ENCODE peak calls at places on chromosome 15, in seven cellular contexts. U, K, J, O, F, E and P are unnamed samples.

GRCh38 chr15:60507596-60508424 is 28.9 kb upstream of the ICE2 start:
- DNase-seq in F (peak; percentile 48), U (peak; percentile 77), E (peak; percentile 25), O (peak; percentile 75), K (peak; percentile 49), J (peak; percentile 54), P (peak; percentile 69)

GRCh38 chr15:24678485-24678884 is 2.9 kb downstream of the NPAP1 start:
- DNase-seq in F (no peak), K (no peak), E (no peak), U (no peak), J (no peak), O (no peak), P (peak; percentile 37)

GRCh38 chr15:64092864-64093626 is 593 bp downstream of the CIAO2A start:
- DNase-seq in O (peak; percentile 80), E (no peak), J (peak; percentile 73), U (peak; percentile 64), F (peak; percentile 57), K (peak; percentile 45), P (peak; percentile 78)

GRCh38 chr15:67130673-67131601 is 65.5 kb downstream of the SMAD3 start:
- DNase-seq in E (peak; percentile 52), K (no peak), O (peak; percentile 87), U (peak; percentile 80), J (no peak), F (no peak), P (no peak)

GRCh38 chr15:90259524-90259923 is 5.9 kb upstream of the NGRN start:
- DNase-seq in F (no peak), E (no peak), O (no peak), U (peak; percentile 10), J (no peak), K (no peak), P (no peak)

GRCh38 chr15:27249723-27250160 is 278.8 kb downstream of the GABRG3 start:
- DNase-seq in J (no peak), O (no peak), U (no peak), F (no peak), K (no peak), E (no peak), P (no peak)

GRCh38 chr15:57675481-57676181 is 30.9 kb upstream of the POLR2M start:
- DNase-seq in U (no peak), K (no peak), F (no peak), O (no peak), J (no peak), E (peak; percentile 67), P (no peak)

GRCh38 chr15:58381696-58382095 is 50.1 kb upstream of the LIPC start:
- DNase-seq in F (no peak), U (peak; percentile 18), J (no peak), E (no peak), O (peak; percentile 42), K (no peak), P (no peak)

GRCh38 chr15:65937476-65937875 is 68.2 kb downstream of the RAB11A start:
- DNase-seq in U (peak; percentile 15), O (peak; percentile 6), K (no peak), E (no peak), J (no peak), F (no peak), P (no peak)

GRCh38 chr15:81239190-81239589 is 42.5 kb downstream of the IL16 start:
- DNase-seq in U (peak; percentile 41), F (no peak), K (no peak), J (no peak), E (no peak), O (no peak), P (no peak)

GRCh38 chr15:89783111-89783860 is 7.2 kb downstream of the MESP2 start:
- DNase-seq in K (no peak), F (peak; percentile 79), O (peak; percentile 27), J (no peak), E (peak; percentile 72), U (peak; percentile 29), P (peak; percentile 97)

GRCh38 chr15:61994216-61994615 is 66.0 kb downstream of the VPS13C start:
- DNase-seq in K (no peak), U (peak; percentile 86), E (peak; percentile 4), J (no peak), F (no peak), O (peak; percentile 8), P (no peak)

GRCh38 chr15:40759961-40760360 is 3.9 kb upstream of the GCHFR start:
- DNase-seq in J (no peak), U (no peak), O (no peak), K (no peak), F (no peak), E (no peak), P (no peak)

GRCh38 chr15:73034213-73034612 is 18.1 kb upstream of the NEO1 start:
- DNase-seq in F (no peak), J (no peak), K (no peak), O (no peak), E (no peak), U (no peak), P (no peak)

GRCh38 chr15:22229971-22230815 is 149.9 kb downstream of the OR4M2 start:
- DNase-seq in E (no peak), U (no peak), K (no peak), F (no peak), O (no peak), J (no peak), P (no peak)

GRCh38 chr15:59185725-59186124 is 20.9 kb upstream of the LDHAL6B start:
- DNase-seq in F (no peak), E (no peak), O (no peak), K (no peak), J (no peak), U (no peak), P (peak; percentile 43)

GRCh38 chr15:62118446-62118964 is 46.6 kb downstream of the C2CD4B start:
- DNase-seq in J (no peak), F (no peak), U (peak; percentile 31), K (no peak), O (peak; percentile 47), E (no peak), P (no peak)

GRCh38 chr15:58509556-58509955 is 77.8 kb downstream of the LIPC start:
- DNase-seq in J (no peak), U (no peak), F (no peak), K (no peak), E (no peak), O (no peak), P (no peak)

GRCh38 chr15:22980189-22981136 is at the start of gene CYFIP1:
- DNase-seq in K (peak; percentile 66), E (peak; percentile 89), U (peak; percentile 83), J (peak; percentile 86), F (peak; percentile 79), O (peak; percentile 90), P (peak; percentile 89)

GRCh38 chr15:85632014-85632413 is 162.7 kb downstream of the KLHL25 start:
- DNase-seq in U (no peak), K (no peak), O (no peak), F (no peak), J (no peak), E (no peak), P (no peak)

GRCh38 chr15:81744364-81744763 is 301.5 kb downstream of the MEX3B start:
- DNase-seq in K (no peak), J (no peak), F (no peak), E (no peak), U (no peak), O (no peak), P (peak; percentile 23)

GRCh38 chr15:82950746-82951370 is 1.7 kb downstream of the HOMER2 start:
- DNase-seq in O (no peak), K (no peak), J (no peak), U (no peak), F (no peak), E (no peak), P (no peak)

GRCh38 chr15:99477745-99478525 is 87.8 kb upstream of the MEF2A start:
- DNase-seq in U (no peak), F (no peak), J (no peak), E (no peak), K (no peak), O (no peak), P (no peak)

GRCh38 chr15:65949482-65949881 is 80.2 kb downstream of the RAB11A start:
- DNase-seq in K (no peak), E (no peak), U (no peak), F (no peak), O (no peak), J (no peak), P (no peak)

GRCh38 chr15:63073497-63074172 is 31.1 kb downstream of the TPM1 start:
- DNase-seq in E (no peak), K (no peak), F (no peak), U (no peak), O (no peak), J (no peak), P (no peak)

GRCh38 chr15:100765458-100766224 is 114.0 kb upstream of the ALDH1A3 start:
- DNase-seq in O (no peak), F (no peak), E (no peak), J (no peak), K (no peak), U (no peak), P (no peak)
- H3K18ac ChIP-seq in O (peak overlapping the region; percentile 55), F (no peak overlapping the region), E (no peak overlapping the region), J (no peak overlapping the region), K (peak overlapping the region; percentile 33), U (no peak overlapping the region), P (no peak overlapping the region)

GRCh38 chr15:44695274-44695673 is 15.8 kb downstream of the PATL2 start:
- DNase-seq in U (no peak), J (no peak), O (no peak), K (no peak), F (no peak), E (no peak), P (no peak)

GRCh38 chr15:44694416-44694815 is 16.7 kb downstream of the PATL2 start:
- DNase-seq in E (no peak), K (no peak), U (peak; percentile 27), F (no peak), J (no peak), O (no peak), P (no peak)

GRCh38 chr15:44698651-44699050 is 12.5 kb downstream of the PATL2 start:
- DNase-seq in O (no peak), F (no peak), E (no peak), U (no peak), K (no peak), J (no peak), P (no peak)

GRCh38 chr15:44697014-44697413 is 14.1 kb downstream of the PATL2 start:
- DNase-seq in O (no peak), F (no peak), J (no peak), U (no peak), K (no peak), E (no peak), P (no peak)

DNA sequence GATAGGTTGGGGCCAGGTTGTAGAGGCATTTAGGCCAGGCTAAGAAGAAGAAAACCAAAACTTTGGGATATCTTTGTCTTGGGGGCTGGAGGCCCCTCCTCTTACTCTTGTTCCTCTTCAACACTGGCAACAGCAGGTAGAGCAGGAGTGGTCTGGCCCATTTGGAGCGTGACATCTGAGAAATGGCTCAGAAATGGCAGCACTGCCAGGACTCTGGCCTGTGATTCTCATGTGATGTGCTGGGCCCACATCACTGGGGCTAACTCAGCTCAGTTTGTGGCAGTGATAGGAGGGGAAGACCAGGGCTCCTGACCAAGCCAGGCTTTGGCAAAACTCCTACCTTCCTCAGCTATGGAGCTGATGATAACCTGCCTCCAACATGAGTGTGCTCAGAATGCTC is 18.5 kb downstream of the PATL2 start:
- DNase-seq in K (no peak), F (no peak), E (no peak), O (no peak), U (no peak), J (no peak), P (no peak)
- H3K18ac ChIP-seq in K (no peak overlapping the region), F (no peak overlapping the region), E (no peak overlapping the region), O (no peak overlapping the region), U (no peak overlapping the region), J (no peak overlapping the region), P (no peak overlapping the region)

GRCh38 chr15:39691229-39691628 is 91.4 kb downstream of the FSIP1 start:
- DNase-seq in F (no peak), U (no peak), O (peak; percentile 34), E (peak; percentile 26), K (no peak), J (no peak), P (no peak)
- H3K18ac ChIP-seq in F (no peak overlapping the region), U (no peak overlapping the region), O (no peak overlapping the region), E (peak overlapping the region; percentile 66), K (peak overlapping the region; percentile 3), J (no peak overlapping the region), P (no peak overlapping the region)

GRCh38 chr15:34047893-34048775 is 9.1 kb upstream of the AVEN start:
- DNase-seq in J (no peak), O (peak; percentile 69), E (peak; percentile 58), U (no peak), F (no peak), K (no peak), P (no peak)
- H3K18ac ChIP-seq in J (no peak overlapping the region), O (peak overlapping the region; percentile 42), E (no peak overlapping the region), U (peak overlapping the region; percentile 18), F (no peak overlapping the region), K (no peak overlapping the region), P (no peak overlapping the region)